ENCODE peak calls at places on chromosome 7, in seven cellular contexts. Y is astrocyte of the spinal cord, O is dorsolateral prefrontal cortex, E is fibroblast of lung, M is tibial nerve, A is WERI-Rb-1, P is suprapubic skin. H is an unnamed sample.

GRCh38 chr7:17661982-17662585 is 278.2 kb downstream of the SNX13 start:
- DNase-seq in Y (peak), E (peak), P (no peak), M (no peak), O (no peak), A (no peak), H (no peak)

GRCh38 chr7:133502498-133502897 is 249.6 kb downstream of the EXOC4 start:
- DNase-seq in Y (no peak), E (peak), O (no peak), A (no peak), P (no peak), M (no peak), H (no peak)

GRCh38 chr7:103573479-103574058 is 127.6 kb upstream of the SLC26A5 start:
- DNase-seq in Y (peak), E (peak), M (no peak), P (no peak), O (no peak), A (no peak), H (no peak)

GRCh38 chr7:117248810-117249209 is 74.0 kb downstream of the WNT2 start:
- DNase-seq in P (no peak), E (peak), O (no peak), Y (no peak), A (no peak), M (no peak), H (no peak)

GRCh38 chr7:31651234-31651633 is 35.8 kb upstream of the PPP1R17 start:
- DNase-seq in O (no peak), E (no peak), P (no peak), Y (no peak), M (no peak), A (no peak), H (no peak)

GRCh38 chr7:47571355-47572100 is 10.4 kb downstream of the TNS3 start:
- DNase-seq in M (no peak), O (no peak), E (peak), Y (peak), A (no peak), P (no peak), H (no peak)

GRCh38 chr7:112515989-112516388 is 35.2 kb downstream of the LSMEM1 start:
- DNase-seq in M (no peak), Y (no peak), O (no peak), E (no peak), P (no peak), A (no peak), H (no peak)

GRCh38 chr7:96211954-96212353 is 109.9 kb downstream of the SLC25A13 start:
- DNase-seq in Y (no peak), A (no peak), E (no peak), M (no peak), P (no peak), O (no peak), H (no peak)

GRCh38 chr7:146175716-146176115 is 59.1 kb downstream of the CNTNAP2 start:
- DNase-seq in E (no peak), A (no peak), M (no peak), O (no peak), P (no peak), Y (no peak), H (no peak)

GRCh38 chr7:50615519-50615845 is 50.3 kb upstream of the DDC start:
- DNase-seq in E (no peak), Y (no peak), M (no peak), A (no peak), O (no peak), P (no peak), H (no peak)

GRCh38 chr7:46854958-46855473 is 726.9 kb downstream of the TNS3 start:
- DNase-seq in P (no peak), O (no peak), A (peak), M (no peak), E (peak), Y (peak), H (no peak)

GRCh38 chr7:155590215-155591023 is 44.1 kb upstream of the CNPY1 start:
- DNase-seq in E (peak), M (no peak), O (peak), Y (peak), P (no peak), A (no peak), H (no peak)

GRCh38 chr7:108413782-108414492 is 42.3 kb downstream of the NRCAM start:
- DNase-seq in E (peak), A (no peak), Y (peak), O (no peak), M (no peak), P (no peak), H (no peak)

GRCh38 chr7:158056761-158057160 is 530.9 kb downstream of the PTPRN2 start:
- DNase-seq in M (no peak), Y (no peak), E (no peak), A (no peak), P (no peak), O (no peak), H (no peak)

GRCh38 chr7:155288055-155288454 is 9.6 kb upstream of the INSIG1 start:
- DNase-seq in M (no peak), Y (no peak), A (no peak), O (no peak), P (no peak), E (no peak), H (no peak)

GRCh38 chr7:148173296-148173695 is 417.3 kb upstream of the C7orf33 start:
- DNase-seq in Y (no peak), P (no peak), E (no peak), M (no peak), A (no peak), O (no peak), H (no peak)

GRCh38 chr7:115113776-115114175 is 191.9 kb downstream of the MDFIC start:
- DNase-seq in M (peak), P (no peak), A (no peak), E (peak), O (no peak), Y (no peak), H (no peak)

GRCh38 chr7:116449950-116450349 is 49.6 kb upstream of the CAV2 start:
- DNase-seq in E (peak), O (no peak), A (no peak), P (no peak), M (no peak), Y (no peak), H (no peak)

GRCh38 chr7:13920053-13920697 is 69.3 kb downstream of the ETV1 start:
- DNase-seq in P (no peak), A (no peak), O (no peak), E (peak), M (peak), Y (peak), H (no peak)

GRCh38 chr7:75718390-75719031 is 20.2 kb downstream of the HIP1 start:
- DNase-seq in E (no peak), O (no peak), P (no peak), A (no peak), M (no peak), Y (no peak), H (no peak)

GRCh38 chr7:155270876-155271275 is 26.8 kb upstream of the INSIG1 start:
- DNase-seq in P (no peak), E (no peak), A (no peak), Y (no peak), O (no peak), M (no peak), H (no peak)

DNA sequence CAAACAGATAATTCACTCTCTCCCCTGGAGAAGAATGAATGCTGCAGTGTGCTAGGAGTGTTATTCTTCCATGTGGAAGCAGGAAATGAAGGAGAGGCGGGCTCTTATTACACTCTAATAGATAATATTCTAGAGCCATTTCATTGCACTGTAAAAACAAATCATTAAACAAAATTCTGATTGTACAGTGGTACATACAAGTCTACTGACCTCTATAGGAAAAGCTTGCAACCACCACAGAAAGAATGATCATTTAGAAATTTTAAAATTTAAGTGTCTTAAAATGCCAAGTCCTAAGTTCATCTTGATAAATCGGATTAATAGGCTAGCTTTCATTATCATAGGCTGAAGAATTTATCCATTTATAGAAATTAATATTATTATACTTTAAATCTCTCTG is 960.3 kb upstream of the LRRN3 start:
- DNase-seq in E (no peak), P (no peak), Y (peak), M (no peak), A (no peak), O (no peak), H (no peak)
- TF ChIP-seq CTCF in E (no peak), P (no peak), Y (peak), M (no peak), A (no peak), O (no peak), H (no peak)

DNA sequence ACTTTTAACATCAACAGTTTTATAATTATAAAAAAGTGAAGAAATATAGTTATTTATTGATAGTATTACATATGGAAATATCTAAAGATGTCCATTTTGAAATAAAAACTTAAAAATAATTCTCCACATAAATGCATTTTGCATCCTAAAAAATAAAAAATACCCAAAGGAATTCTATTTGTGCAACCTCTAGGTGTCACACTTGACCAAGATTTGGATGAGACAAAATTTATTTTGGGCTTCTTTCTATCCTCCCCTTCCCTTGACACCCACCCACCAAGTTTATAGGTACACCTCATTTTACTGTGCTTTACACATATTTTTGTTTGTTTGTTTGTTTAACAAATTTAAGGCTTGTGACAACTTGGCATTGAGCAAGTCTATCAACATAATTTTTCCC is 3.3 kb upstream of the THSD7A start:
- DNase-seq in A (no peak), E (no peak), Y (peak), O (no peak), P (no peak), M (no peak), H (no peak)
- TF ChIP-seq CTCF in A (no peak), E (peak), Y (peak), O (peak), P (no peak), M (peak), H (no peak)

GRCh38 chr7:87218941-87219544 is 489 bp downstream of the TMEM243 start:
- DNase-seq in O (no peak), M (peak), P (peak), A (no peak), Y (peak), E (peak), H (peak)

GRCh38 chr7:87217983-87218653 is 1.4 kb downstream of the TMEM243 start:
- DNase-seq in Y (no peak), M (no peak), E (no peak), A (no peak), O (no peak), P (no peak), H (no peak)

GRCh38 chr7:87220734-87221215 is 1.2 kb upstream of the TMEM243 start:
- DNase-seq in Y (no peak), M (no peak), P (no peak), E (peak), O (no peak), A (no peak), H (no peak)

GRCh38 chr7:87220026-87220733 is 648 bp upstream of the TMEM243 start:
- DNase-seq in E (peak), A (peak), P (peak), Y (peak), M (peak), O (peak), H (peak)

DNA sequence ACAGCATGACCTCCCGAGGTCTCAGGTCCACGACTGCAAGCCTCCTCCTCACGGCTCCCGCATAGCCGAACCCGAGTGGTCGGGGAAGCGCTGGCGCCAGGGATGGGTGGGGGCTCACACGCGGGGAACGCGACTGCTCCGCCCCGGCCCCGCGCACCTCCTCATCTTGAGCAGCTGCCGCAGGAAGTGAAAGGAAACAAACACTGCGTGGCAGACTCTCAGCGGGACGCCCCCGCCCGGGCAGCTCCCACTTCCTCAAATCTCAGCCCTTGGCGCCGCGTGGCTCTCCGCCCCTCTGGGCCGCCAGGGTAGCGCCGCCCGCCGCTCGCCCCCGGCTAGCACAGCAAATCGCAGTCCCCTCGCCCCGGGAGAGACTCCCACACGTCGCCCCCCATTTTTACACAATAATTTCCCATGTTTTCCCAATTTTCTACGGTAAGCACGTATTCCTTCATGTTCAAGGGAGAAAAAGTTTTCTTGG is at the start of gene TMEM243:
- DNase-seq in Y (peak), E (peak), A (peak), P (peak), M (peak), O (peak), H (peak)
- TF ChIP-seq CTCF in Y (no peak), E (no peak), A (peak), P (no peak), M (no peak), O (peak), H (no peak)

DNA sequence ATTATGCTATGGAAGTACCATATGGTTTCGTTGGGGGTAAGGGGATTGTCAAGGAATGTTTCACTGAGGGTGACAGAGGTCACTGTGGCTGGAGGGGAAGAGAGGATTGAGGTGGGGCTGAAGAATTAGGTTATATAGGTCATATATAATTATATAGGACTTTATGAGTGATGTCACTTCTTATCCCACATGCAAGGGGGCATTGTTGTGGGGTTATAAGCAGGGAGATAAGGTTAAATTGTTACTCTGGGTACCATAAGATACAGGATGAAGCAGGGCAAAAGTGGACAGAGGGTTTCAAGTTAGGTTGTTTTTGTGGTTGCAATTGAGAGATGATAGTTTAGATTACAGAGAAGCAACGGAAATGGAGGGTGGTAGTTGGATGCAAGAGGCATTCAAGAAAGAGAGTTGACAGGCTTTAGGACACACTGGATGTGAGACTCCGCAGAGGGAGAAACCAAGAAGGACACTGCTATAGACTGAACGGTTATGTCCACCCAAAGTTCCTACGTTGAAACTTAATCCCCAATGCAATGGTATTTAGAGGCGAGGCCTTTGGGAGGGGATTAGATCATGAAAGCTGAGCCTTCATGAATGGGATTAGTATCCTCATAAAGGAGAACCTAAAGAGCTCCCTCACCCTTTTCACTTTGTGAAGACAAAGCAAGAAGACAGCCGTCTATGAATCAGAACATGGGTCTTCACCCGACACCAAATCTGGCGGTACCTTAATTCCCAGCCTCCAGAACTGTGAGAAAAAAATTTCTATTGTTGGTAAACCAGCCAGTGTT is 7.0 kb upstream of the PRR15 start:
- DNase-seq in M (no peak), Y (no peak), P (no peak), E (no peak), A (no peak), O (no peak), H (no peak)
- TF ChIP-seq CTCF in M (no peak), Y (no peak), P (no peak), E (no peak), A (no peak), O (no peak), H (no peak)

H was measured in omental fat pad.